ENCODE peak calls at places on chromosomes 6 and 20, in five cellular contexts. Q is PC-9, W is GM23248, C is PC-3, Y is neural progenitor cell. J is an unnamed sample. For H3F3A and H3K4me1, the result is how much of the 10 kb centered on the place peaks cover.

GRCh38 chr6:80638222-80639055 is 532.0 kb downstream of the BCKDHB start:
- DNase-seq in Q (peak), W (peak), C (peak), Y (no peak), J (peak)

GRCh38 chr6:67779876-67780275 is 855.2 kb upstream of the ADGRB3 start:
- DNase-seq in Q (no peak), W (no peak), C (no peak), Y (no peak), J (no peak)

GRCh38 chr6:89146748-89147715 is 1.2 kb downstream of the PM20D2 start:
- DNase-seq in Q (peak), W (peak), C (peak), Y (peak), J (peak)

GRCh38 chr6:160767019-160767646 is 65.1 kb downstream of the PLG start:
- DNase-seq in Q (no peak), W (peak), C (peak), Y (peak), J (peak)

GRCh38 chr6:39754493-39755115 is 29.4 kb upstream of the KIF6 start:
- DNase-seq in Q (no peak), W (no peak), C (no peak), Y (no peak), J (no peak)

GRCh38 chr6:18742406-18742805 is 355.3 kb downstream of the RNF144B start:
- DNase-seq in Q (no peak), W (peak), C (peak), Y (no peak), J (no peak)

GRCh38 chr6:15480546-15480945 is 182.3 kb downstream of the DTNBP1 start:
- DNase-seq in Q (no peak), W (no peak), C (no peak), Y (no peak), J (no peak)

GRCh38 chr6:71404145-71404966 is 115.7 kb downstream of the OGFRL1 start:
- DNase-seq in Q (peak), W (peak), C (peak), Y (no peak), J (peak)

GRCh38 chr6:45054610-45055009 is 273.5 kb upstream of the RUNX2 start:
- DNase-seq in Q (no peak), W (no peak), C (no peak), Y (no peak), J (no peak)

GRCh38 chr20:43558412-43559146 is at the start of gene SGK2:
- DNase-seq in Q (peak), W (peak), C (peak), Y (no peak), J (no peak)

GRCh38 chr20:53827292-53827995 is 233.8 kb upstream of the ZNF217 start:
- DNase-seq in Q (no peak), W (peak), C (no peak), Y (no peak), J (no peak)

GRCh38 chr6:157434349-157435016 is 53.5 kb downstream of the ZDHHC14 start:
- DNase-seq in Q (no peak), W (no peak), C (peak), Y (no peak), J (no peak)

GRCh38 chr6:2579241-2579761 is 171.4 kb downstream of the MYLK4 start:
- DNase-seq in Q (no peak), W (peak), C (no peak), Y (no peak), J (no peak)

GRCh38 chr20:37142708-37143107 is 36.4 kb upstream of the RPN2 start:
- DNase-seq in Q (peak), W (peak), C (no peak), Y (no peak), J (no peak)

GRCh38 chr6:159691963-159692287 is 1.1 kb downstream of the SOD2 start:
- DNase-seq in Q (no peak), W (peak), C (no peak), Y (no peak), J (peak)
- H3F3A ChIP-seq in Q (under half), W (under half), C (under half), Y (under half), J (under half)

DNA sequence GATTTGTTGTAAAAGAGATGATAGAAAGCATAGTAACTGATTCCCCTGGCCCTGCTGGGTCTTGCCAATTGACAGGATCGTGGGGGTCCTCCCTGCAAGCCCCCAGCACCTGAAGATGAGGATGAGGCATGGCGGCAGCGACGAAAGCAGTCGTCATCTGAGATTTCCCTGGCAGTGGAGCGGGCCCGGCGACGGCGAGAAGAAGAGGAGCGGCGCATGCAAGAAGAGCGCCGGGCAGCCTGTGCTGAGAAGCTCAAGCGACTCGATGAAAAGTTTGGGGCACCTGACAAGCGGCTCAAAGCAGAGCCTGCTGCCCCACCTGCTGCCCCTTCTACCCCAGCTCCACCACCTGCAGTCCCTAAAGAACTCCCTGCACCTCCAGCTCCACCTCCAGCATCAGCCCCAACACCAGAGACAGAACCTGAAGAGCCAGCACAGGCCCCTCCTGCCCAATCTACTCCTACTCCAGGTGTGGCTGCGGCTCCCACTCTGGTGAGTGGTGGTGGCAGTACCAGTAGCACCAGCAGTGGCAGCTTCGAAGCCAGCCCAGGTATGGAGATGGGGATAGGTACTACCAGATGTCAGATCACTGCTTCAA is 7.3 kb downstream of the PRRC2A start:
- DNase-seq in Q (no peak), W (no peak), C (no peak), Y (no peak), J (no peak)
- H3K4me3 ChIP-seq in Q (no peak), W (no peak), C (no peak), Y (no peak), J (no peak)

GRCh38 chr6:109455161-109455501 is 441 bp downstream of the MICAL1 start:
- DNase-seq in Q (no peak), W (peak), C (no peak), Y (no peak), J (peak)
- H3K4me1 ChIP-seq in Q (under half), W (under half), C (under half), Y (under half), J (under half)

GRCh38 chr6:112021911-112022310 is 32.0 kb upstream of the CCN6 start:
- DNase-seq in Q (no peak), W (no peak), C (no peak), Y (no peak), J (no peak)
- H3F3A ChIP-seq in Q (under half), W (under half), C (under half), Y (under half), J (under half)

DNA sequence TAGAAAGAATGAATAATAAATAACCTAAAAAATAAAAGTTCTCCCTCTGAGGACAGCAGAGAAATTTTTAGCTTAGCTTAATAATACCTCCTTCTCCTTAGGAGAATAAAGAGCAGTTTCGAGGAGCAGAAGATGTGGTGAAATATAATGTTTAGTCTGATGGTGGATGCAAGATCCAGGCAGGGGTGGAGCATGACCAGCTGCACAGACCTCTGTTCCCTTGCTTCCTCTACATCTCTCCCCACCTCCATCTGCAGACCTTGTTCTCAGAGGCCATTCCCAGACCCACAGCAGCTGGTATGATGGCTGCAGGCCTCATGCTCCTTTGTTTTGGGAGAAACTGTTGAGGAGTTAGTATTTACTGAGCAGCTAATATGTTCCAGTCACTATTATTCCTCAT is 1.5 kb downstream of the BTN3A2 start:
- DNase-seq in Q (no peak), W (no peak), C (no peak), Y (no peak), J (no peak)
- H3K4me3 ChIP-seq in Q (no peak), W (peak), C (no peak), Y (no peak), J (no peak)

GRCh38 chr20:40652426-40652825 is 36.6 kb downstream of the MAFB start:
- DNase-seq in Q (no peak), W (no peak), C (no peak), Y (no peak), J (no peak)
- H3K4me1 ChIP-seq in Q (under half), W (under half), C (under half), Y (under half), J (under half)

GRCh38 chr20:31568773-31569162 is 36.3 kb upstream of the ID1 start:
- DNase-seq in Q (no peak), W (no peak), C (no peak), Y (no peak), J (no peak)
- H3F3A ChIP-seq in Q (half or more), W (half or more), C (under half), Y (under half), J (half or more)

DNA sequence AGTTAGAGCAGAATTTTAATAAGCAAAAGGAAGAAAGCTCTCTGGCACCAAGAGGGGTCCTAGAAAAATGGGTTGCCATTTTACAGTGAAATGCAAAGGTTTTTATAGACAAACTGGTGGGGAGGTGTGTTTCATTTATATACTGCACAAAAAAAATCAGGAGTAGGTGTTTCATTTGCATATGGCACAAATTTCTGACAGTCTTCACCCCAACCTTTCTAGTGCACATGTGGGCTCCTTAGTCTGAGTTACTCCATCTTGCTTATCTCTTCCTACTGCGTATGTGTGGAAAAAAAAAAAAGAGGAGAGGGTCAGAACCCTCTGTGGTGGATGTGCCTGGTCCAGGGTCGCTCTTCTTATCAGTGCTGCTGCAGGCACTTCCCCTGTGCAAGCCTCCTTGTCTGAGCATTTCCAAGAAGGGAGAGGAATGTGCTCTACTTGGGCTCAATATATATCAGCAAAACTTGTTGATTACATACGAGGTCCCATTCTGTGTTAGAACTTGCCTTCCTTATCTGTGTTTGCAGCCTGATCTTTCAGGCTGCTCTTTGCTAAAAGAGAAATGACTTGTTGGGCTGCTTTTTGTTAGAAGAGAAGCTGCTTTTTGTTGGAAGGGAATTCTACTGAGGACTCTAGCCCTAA is 59.0 kb upstream of the MRAP2 start:
- DNase-seq in Q (no peak), W (no peak), C (no peak), Y (no peak), J (no peak)
- H3K4me3 ChIP-seq in Q (no peak), W (no peak), C (no peak), Y (no peak), J (no peak)

DNA sequence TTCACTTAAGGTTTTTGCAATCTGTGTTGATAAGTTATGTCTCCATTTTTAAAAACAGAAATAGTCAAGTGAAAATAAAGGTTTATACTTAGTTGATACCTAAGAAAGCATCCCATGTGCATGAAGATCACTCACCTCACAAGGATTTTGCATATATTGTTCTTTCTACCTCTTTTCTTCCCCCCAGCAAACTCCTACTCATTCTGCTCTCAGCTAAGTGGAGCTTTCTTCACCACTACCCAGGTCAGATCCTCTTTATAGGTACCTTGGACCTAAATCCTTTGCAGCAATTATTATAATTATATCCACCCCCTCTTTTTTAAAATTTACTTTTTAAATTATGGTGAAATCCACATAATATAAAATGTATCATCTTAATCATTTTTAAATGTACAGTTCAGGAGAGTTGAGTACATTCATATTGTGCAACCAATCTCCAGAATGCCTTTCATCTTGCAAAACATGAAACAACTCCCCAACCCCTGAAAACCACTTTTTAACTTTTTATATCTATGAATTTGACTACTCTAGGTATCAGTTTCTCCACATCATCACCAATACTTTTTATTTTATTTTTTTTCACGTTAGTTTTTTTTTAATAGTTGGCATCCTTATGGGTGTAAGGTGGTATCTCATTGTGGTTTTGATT is 9.3 kb upstream of the BACH2 start:
- DNase-seq in Q (no peak), W (no peak), C (no peak), Y (no peak), J (no peak)
- H3K4me1 ChIP-seq in Q (under half), W (under half), C (under half), Y (under half), J (under half)

GRCh38 chr20:52171025-52171424 is 20.6 kb downstream of the ZFP64 start:
- DNase-seq in Q (no peak), W (no peak), C (no peak), Y (no peak), J (no peak)
- H3F3A ChIP-seq in Q (under half), W (under half), C (under half), Y (under half), J (under half)